ENCODE peak calls at places on chromosomes 16 and 17, in seven cellular contexts. K, R, L, B, N, H and I are unnamed samples.

GRCh38 chr17:21278304-21279197 is 6.0 kb upstream of the MAP2K3 start:
- DNase-seq in H (no peak), L (no peak), B (no peak), N (no peak), R (no peak), K (no peak), I (no peak)

GRCh38 chr16:19776147-19776546 is 58.1 kb downstream of the IQCK start:
- DNase-seq in H (no peak), L (no peak), K (no peak), B (no peak), R (no peak), N (no peak), I (no peak)

GRCh38 chr17:66373944-66374817 is 71.8 kb downstream of the PRKCA start:
- DNase-seq in B (no peak), N (no peak), L (no peak), K (no peak), R (peak), H (peak), I (no peak)

GRCh38 chr16:87864331-87864989 is 4.8 kb downstream of the SLC7A5 start:
- DNase-seq in H (no peak), R (no peak), L (no peak), N (no peak), B (no peak), K (no peak), I (no peak)

GRCh38 chr17:79802736-79803420 is 6.0 kb upstream of the CBX8 start:
- DNase-seq in B (no peak), R (peak), N (no peak), K (no peak), L (peak), H (no peak), I (no peak)

GRCh38 chr16:19330801-19331484 is 45.4 kb downstream of the CLEC19A start:
- DNase-seq in N (peak), B (no peak), K (peak), H (no peak), R (peak), L (no peak), I (no peak)

GRCh38 chr17:65389426-65389825 is 172.0 kb downstream of the AXIN2 start:
- DNase-seq in N (no peak), R (no peak), L (no peak), B (no peak), K (no peak), H (no peak), I (no peak)

GRCh38 chr17:46782250-46782953 is 36.1 kb downstream of the WNT3 start:
- DNase-seq in L (peak), R (peak), N (no peak), K (peak), H (peak), B (no peak), I (peak)

GRCh38 chr17:17304521-17304985 is 1.4 kb downstream of the NT5M start:
- DNase-seq in B (no peak), L (no peak), R (peak), H (no peak), K (no peak), N (no peak), I (no peak)

GRCh38 chr17:17077101-17077500 is 34.8 kb downstream of the MPRIP start:
- DNase-seq in N (no peak), H (no peak), K (no peak), B (no peak), R (no peak), L (no peak), I (no peak)

GRCh38 chr17:31788571-31788946 is 70.5 kb downstream of the COPRS start:
- DNase-seq in R (no peak), H (no peak), L (no peak), K (no peak), N (no peak), B (no peak), I (no peak)

GRCh38 chr17:41382396-41382795 is 290 bp upstream of the KRT34 start:
- DNase-seq in L (no peak), N (no peak), H (no peak), B (no peak), K (no peak), R (no peak), I (no peak)

GRCh38 chr17:58335061-58335731 is 6.6 kb upstream of the TSPOAP1 start:
- DNase-seq in K (no peak), N (no peak), L (no peak), R (no peak), H (no peak), B (no peak), I (no peak)

GRCh38 chr16:14456793-14457481 is 173.1 kb downstream of the PARN start:
- DNase-seq in R (no peak), H (no peak), B (no peak), K (no peak), L (no peak), N (no peak), I (no peak)

GRCh38 chr17:77354721-77355455 is 214.1 kb downstream of the SEC14L1 start:
- DNase-seq in R (no peak), K (peak), H (peak), B (no peak), L (no peak), N (no peak), I (no peak)

GRCh38 chr17:27384261-27384701 is 72.0 kb upstream of the KSR1 start:
- DNase-seq in R (no peak), L (no peak), H (no peak), B (no peak), K (no peak), N (no peak), I (peak)

GRCh38 chr16:1048442-1049112 is 24.0 kb upstream of the SSTR5 start:
- DNase-seq in H (peak), K (peak), L (peak), N (no peak), R (peak), B (no peak), I (peak)
- TF ChIP-seq JUND in H (no peak), K (no peak), L (no peak), N (no peak), R (no peak), B (no peak), I (no peak)

DNA sequence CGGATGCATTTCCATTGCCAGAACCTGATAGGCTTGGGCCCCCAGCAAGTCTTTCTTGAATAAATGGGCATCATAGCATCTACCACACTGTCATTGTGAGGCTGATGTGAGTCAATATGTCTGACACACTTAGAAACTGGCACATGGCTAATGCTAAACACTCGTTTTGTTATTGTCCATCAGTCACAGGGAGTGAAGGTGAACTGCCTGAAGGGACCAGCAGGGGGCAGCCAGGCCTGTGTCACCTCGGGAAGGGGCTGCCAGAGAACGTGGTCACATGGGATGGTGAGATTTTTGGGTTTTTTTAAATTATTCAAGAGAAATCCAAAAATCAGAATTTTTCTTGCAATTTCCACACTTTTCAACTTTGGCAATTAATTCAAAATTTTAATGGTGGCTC is 831 bp upstream of the RCVRN start:
- DNase-seq in L (peak), B (no peak), N (peak), K (peak), H (peak), R (peak), I (no peak)
- TF ChIP-seq JUND in L (no peak), B (no peak), N (no peak), K (no peak), H (no peak), R (no peak), I (no peak)

GRCh38 chr16:78444-79145 is 570 bp downstream of the MPG start:
- DNase-seq in R (no peak), K (no peak), N (no peak), H (no peak), B (no peak), L (no peak), I (peak)
- TF ChIP-seq JUND in R (no peak), K (no peak), N (no peak), H (no peak), B (no peak), L (no peak), I (no peak)

DNA sequence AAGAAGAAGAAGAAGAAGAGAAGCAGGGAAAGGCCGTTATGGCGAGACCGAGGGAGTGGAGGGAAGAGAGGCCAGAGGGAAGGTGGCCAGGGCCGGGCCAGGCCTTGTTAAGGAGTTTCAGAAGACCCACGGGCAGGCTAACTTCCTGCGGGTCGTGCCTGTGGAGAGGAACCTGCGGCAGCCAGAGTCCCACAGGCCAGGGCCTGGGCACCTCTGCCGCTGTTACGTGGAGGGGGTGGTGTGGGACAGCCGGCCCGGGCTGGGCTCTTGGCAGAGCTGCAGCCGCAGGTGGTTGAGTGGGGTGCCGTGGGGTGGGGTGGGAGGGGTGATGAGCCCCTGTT is 5.5 kb downstream of the WDR81 start:
- DNase-seq in H (no peak), B (no peak), L (no peak), N (no peak), K (no peak), R (no peak), I (no peak)
- TF ChIP-seq JUND in H (no peak), B (no peak), L (no peak), N (no peak), K (no peak), R (no peak), I (no peak)

GRCh38 chr16:81369888-81370504 is 55.2 kb downstream of the GAN start:
- DNase-seq in H (no peak), L (no peak), B (peak), N (no peak), R (no peak), K (no peak), I (no peak)

GRCh38 chr16:81366316-81366932 is 51.7 kb downstream of the GAN start:
- DNase-seq in B (peak), K (peak), H (peak), L (no peak), R (peak), N (peak), I (peak)

GRCh38 chr16:81365731-81366130 is 51.0 kb downstream of the GAN start:
- DNase-seq in H (no peak), K (no peak), N (no peak), R (no peak), L (no peak), B (no peak), I (no peak)

GRCh38 chr16:81371106-81371505 is 56.3 kb downstream of the GAN start:
- DNase-seq in K (no peak), H (no peak), L (no peak), B (no peak), N (no peak), R (no peak), I (no peak)

GRCh38 chr16:81367821-81368220 is 53.1 kb downstream of the GAN start:
- DNase-seq in N (no peak), R (no peak), B (no peak), L (no peak), K (no peak), H (no peak), I (no peak)
- TF ChIP-seq JUND in N (no peak), R (no peak), B (no peak), L (no peak), K (no peak), H (no peak), I (no peak)

DNA sequence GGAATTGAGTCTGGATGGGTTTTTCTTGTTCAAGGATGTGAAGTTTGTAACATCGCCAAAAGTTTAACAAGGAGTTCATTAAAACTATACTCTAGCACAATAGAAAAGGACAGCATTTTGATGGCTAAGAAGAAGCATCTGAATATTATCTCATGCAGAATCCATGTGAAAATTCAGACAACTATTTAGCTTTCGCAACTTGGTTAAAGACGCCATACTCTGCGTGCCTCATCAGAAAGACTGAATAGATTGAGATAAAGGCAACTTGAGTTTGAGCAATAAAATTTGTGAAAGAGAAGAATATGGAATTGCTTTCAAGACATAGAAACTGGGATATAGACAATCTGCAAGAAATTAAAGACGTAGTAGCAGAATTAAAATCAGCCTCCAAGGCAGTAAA is 151.1 kb upstream of the MYOCD start:
- DNase-seq in L (no peak), H (no peak), R (no peak), N (no peak), K (no peak), B (no peak), I (no peak)
- TF ChIP-seq JUND in L (no peak), H (no peak), R (no peak), N (no peak), K (no peak), B (no peak), I (no peak)

GRCh38 chr17:78717431-78717980 is 64.6 kb downstream of the CYTH1 start:
- DNase-seq in H (peak), R (no peak), B (no peak), K (peak), L (peak), N (no peak), I (peak)
- TF ChIP-seq JUND in H (no peak), R (no peak), B (no peak), K (no peak), L (no peak), N (no peak), I (no peak)

GRCh38 chr16:3461120-3461519 is 17.6 kb downstream of the NAA60 start:
- DNase-seq in L (no peak), R (no peak), B (no peak), H (no peak), N (no peak), K (no peak), I (no peak)
- TF ChIP-seq JUND in L (no peak), R (no peak), B (no peak), H (no peak), N (no peak), K (no peak), I (no peak)